ENCODE peak calls at places on chromosomes 11 and 22, in seven cellular contexts. L is NCI-H1694, H is adipocyte, Y is NCI-H1105, C is dorsolateral prefrontal cortex, U is Panc1, Z is NCI-H774. A is an unnamed sample.
A peak's percentile ranks its signal among the peaks of the same experiment; 100 is the strongest.

GRCh38 chr11:27485930-27486773 is 13.6 kb upstream of the LGR4 start:
- DNase-seq in L (peak; percentile 68), U (no peak), Z (peak; percentile 43), H (peak; percentile 88), C (no peak), Y (peak; percentile 49), A (no peak)

GRCh38 chr11:105935791-105936190 is 86.2 kb downstream of the MSANTD4 start:
- DNase-seq in L (no peak), H (no peak), Y (no peak), Z (peak; percentile 29), C (no peak), U (no peak), A (no peak)

GRCh38 chr11:1659478-1659877 is 29.9 kb downstream of the KRTAP5-5 start:
- DNase-seq in U (no peak), C (no peak), L (no peak), Y (no peak), Z (no peak), H (no peak), A (no peak)

GRCh38 chr11:13073119-13073981 is 64.2 kb downstream of the RASSF10 start:
- DNase-seq in Y (no peak), C (no peak), Z (no peak), L (no peak), H (no peak), U (no peak), A (no peak)

GRCh38 chr11:80031014-80031565 is 590.3 kb upstream of the TENM4 start:
- DNase-seq in C (no peak), L (no peak), Y (no peak), H (no peak), U (no peak), Z (no peak), A (no peak)

GRCh38 chr11:33701831-33702230 is 1.2 kb upstream of the C11orf91 start:
- DNase-seq in C (no peak), U (peak; percentile 77), Y (peak; percentile 55), L (no peak), H (peak; percentile 51), Z (no peak), A (no peak)

GRCh38 chr22:47570851-47571250 is 808.4 kb downstream of the TBC1D22A start:
- DNase-seq in Z (no peak), H (no peak), Y (no peak), L (no peak), U (no peak), C (no peak), A (no peak)

GRCh38 chr11:108131993-108132392 is 10.6 kb downstream of the ACAT1 start:
- DNase-seq in Z (no peak), U (no peak), Y (no peak), L (no peak), C (no peak), H (peak; percentile 18), A (no peak)

A was measured in NCI-H1417 treated with DMSO at 0.1 percent for 48 hours.